ENCODE peak calls at places on chromosomes 16 and 17, in eight cellular contexts. G, I, R, S, W, X, A and F are unnamed samples.

GRCh38 chr16:35485915-35486314 is 2026.5 kb downstream of the TP53TG3F start:
- DNase-seq in G (no peak), I (no peak), R (no peak), S (no peak), W (no peak), X (no peak), A (no peak), F (no peak)

GRCh38 chr17:68509151-68510057 is 2.8 kb upstream of the PRKAR1A start:
- DNase-seq in G (peak; percentile 58), I (no peak), R (no peak), S (no peak), W (no peak), X (no peak), A (no peak), F (no peak)

GRCh38 chr16:69253796-69254426 is 57.2 kb upstream of the VPS4A start:
- DNase-seq in G (no peak), I (no peak), R (no peak), S (no peak), W (peak; percentile 45), X (no peak), A (peak; percentile 9), F (peak; percentile 66)

GRCh38 chr17:78230252-78230962 is 1.0 kb upstream of the TMEM235 start:
- DNase-seq in G (no peak), I (no peak), R (no peak), S (no peak), W (no peak), X (no peak), A (no peak), F (no peak)

GRCh38 chr17:19392303-19392702 is 5.3 kb upstream of the MFAP4 start:
- DNase-seq in G (no peak), I (no peak), R (no peak), S (no peak), W (no peak), X (no peak), A (no peak), F (no peak)

GRCh38 chr17:36755586-36755985 is 154.2 kb downstream of the MRM1 start:
- DNase-seq in G (peak; percentile 74), I (peak; percentile 68), R (no peak), S (no peak), W (peak; percentile 11), X (peak; percentile 70), A (no peak), F (no peak)

GRCh38 chr17:81733507-81734404 is 21.7 kb downstream of the SLC25A10 start:
- DNase-seq in G (peak; percentile 89), I (peak; percentile 100), R (peak; percentile 55), S (peak; percentile 56), W (peak; percentile 88), X (peak; percentile 85), A (peak; percentile 69), F (peak; percentile 90)

GRCh38 chr16:49855822-49856740 is at the start of gene ZNF423:
- DNase-seq in G (peak; percentile 57), I (peak; percentile 75), R (no peak), S (peak; percentile 51), W (peak; percentile 29), X (peak; percentile 76), A (peak; percentile 22), F (no peak)

GRCh38 chr16:68479271-68479670 is 31.0 kb upstream of the SMPD3 start:
- DNase-seq in G (no peak), I (no peak), R (no peak), S (no peak), W (no peak), X (no peak), A (no peak), F (no peak)

GRCh38 chr17:5077781-5078105 is 524 bp upstream of the ZFP3 start:
- DNase-seq in G (no peak), I (no peak), R (no peak), S (no peak), W (no peak), X (no peak), A (no peak), F (no peak)
- H3K9ac ChIP-seq in G (peak overlapping the region; percentile 87), I (peak overlapping the region; percentile 57), R (peak overlapping the region; percentile 30), S (no peak overlapping the region), W (peak overlapping the region; percentile 78), X (no peak overlapping the region), A (peak overlapping the region; percentile 91), F (peak overlapping the region; percentile 81)

GRCh38 chr17:64020068-64020766 is at the start of gene ICAM2:
- DNase-seq in G (peak; percentile 67), I (no peak), R (no peak), S (no peak), W (no peak), X (no peak), A (no peak), F (no peak)
- H3K9ac ChIP-seq in G (peak within 1 kb of the TSS; percentile 83), I (no peak within 1 kb of the TSS), R (no peak within 1 kb of the TSS), S (no peak within 1 kb of the TSS), W (no peak within 1 kb of the TSS), X (no peak within 1 kb of the TSS), A (peak within 1 kb of the TSS; percentile 40), F (peak within 1 kb of the TSS; percentile 12)

GRCh38 chr16:72847187-72848044 is 200.5 kb downstream of the ZFHX3 start:
- DNase-seq in G (no peak), I (peak; percentile 70), R (peak; percentile 36), S (no peak), W (peak; percentile 47), X (peak; percentile 66), A (peak; percentile 45), F (peak; percentile 37)
- H3K9ac ChIP-seq in G (no peak overlapping the region), I (no peak overlapping the region), R (no peak overlapping the region), S (no peak overlapping the region), W (no peak overlapping the region), X (no peak overlapping the region), A (no peak overlapping the region), F (no peak overlapping the region)

DNA sequence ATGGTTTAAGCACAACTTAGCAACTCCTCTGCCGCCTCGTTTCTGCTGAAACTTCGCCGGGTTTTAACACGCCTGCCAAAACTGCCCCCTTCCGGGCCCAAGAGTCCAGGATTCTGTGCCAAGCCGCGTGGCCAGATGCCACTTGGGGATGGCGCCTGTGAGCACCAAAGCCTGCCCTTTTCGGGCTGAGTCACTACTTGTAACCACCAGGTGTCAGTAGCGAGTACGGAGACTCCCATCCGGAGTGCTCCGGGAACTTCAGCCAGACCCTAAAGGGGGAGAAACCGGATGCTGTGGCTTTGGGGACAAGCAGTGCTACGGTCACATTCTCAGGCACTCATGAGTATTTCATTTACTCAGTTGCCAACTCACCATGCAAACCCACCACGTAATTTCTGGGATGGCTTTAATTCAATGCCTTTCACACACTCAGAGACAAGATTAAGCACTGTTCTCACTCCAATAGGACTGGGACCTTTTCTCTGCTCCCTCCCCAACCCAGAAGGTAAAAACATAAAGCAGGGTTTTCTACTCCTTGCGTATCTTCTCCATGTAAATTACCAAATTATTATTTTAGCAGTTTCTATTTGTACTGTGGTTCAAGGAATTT is 7.7 kb downstream of the PMP22 start:
- DNase-seq in G (peak; percentile 84), I (peak; percentile 83), R (peak; percentile 72), S (peak; percentile 62), W (peak; percentile 90), X (peak; percentile 83), A (peak; percentile 76), F (peak; percentile 95)
- H3K9ac ChIP-seq in G (no peak overlapping the region), I (no peak overlapping the region), R (peak overlapping the region; percentile 38), S (no peak overlapping the region), W (peak overlapping the region; percentile 37), X (no peak overlapping the region), A (peak overlapping the region; percentile 96), F (peak overlapping the region; percentile 95)